ENCODE peak calls at places on chromosomes 3 and 15, in five cellular contexts. L is HepG2, C is GM12878, R is H1, N is NT2/D1. X is an unnamed sample.

GRCh38 chr3:190631295-190631694 is 117.4 kb downstream of the IL1RAP start:
- DNase-seq in L (no peak), C (no peak), R (no peak), N (no peak), X (no peak)

GRCh38 chr15:67137951-67138935 is 72.8 kb downstream of the SMAD3 start:
- DNase-seq in L (no peak), C (no peak), R (no peak), N (no peak), X (no peak)

GRCh38 chr3:170355738-170356595 is 1.5 kb upstream of the SKIL start:
- DNase-seq in L (no peak), C (peak; percentile 66), R (no peak), N (no peak), X (no peak)

GRCh38 chr15:42914728-42915497 is 5.7 kb downstream of the TTBK2 start:
- DNase-seq in L (no peak), C (no peak), R (no peak), N (no peak), X (no peak)

GRCh38 chr3:188473045-188473444 is 319.1 kb downstream of the LPP start:
- DNase-seq in L (no peak), C (no peak), R (no peak), N (no peak), X (no peak)

GRCh38 chr3:107846282-107846852 is 244.5 kb downstream of the CD47 start:
- DNase-seq in L (peak; percentile 47), C (no peak), R (peak; percentile 85), N (peak; percentile 72), X (peak; percentile 77)

GRCh38 chr3:52317178-52317577 is 1.1 kb downstream of the DNAH1 start:
- DNase-seq in L (no peak), C (no peak), R (no peak), N (no peak), X (no peak)

GRCh38 chr3:129305592-129306091 is 27.0 kb downstream of the HMCES start:
- DNase-seq in L (no peak), C (no peak), R (peak; percentile 96), N (peak; percentile 93), X (no peak)

GRCh38 chr3:58799271-58799670 is 132.7 kb upstream of the FAM3D start:
- DNase-seq in L (no peak), C (no peak), R (no peak), N (no peak), X (no peak)

GRCh38 chr3:168671091-168671490 is 575.4 kb upstream of the GOLIM4 start:
- DNase-seq in L (no peak), C (no peak), R (no peak), N (no peak), X (no peak)

GRCh38 chr15:100114100-100114499 is 227.7 kb downstream of the ADAMTS17 start:
- DNase-seq in L (no peak), C (no peak), R (no peak), N (no peak), X (no peak)

GRCh38 chr15:62108411-62108810 is 41.6 kb downstream of the C2CD4A start:
- DNase-seq in L (no peak), C (no peak), R (no peak), N (no peak), X (no peak)

GRCh38 chr3:194311000-194311399 is 40.1 kb downstream of the CPN2 start:
- DNase-seq in L (no peak), C (no peak), R (no peak), N (no peak), X (no peak)

GRCh38 chr3:23221136-23221535 is 18.0 kb downstream of the UBE2E2 start:
- DNase-seq in L (no peak), C (no peak), R (no peak), N (no peak), X (no peak)

GRCh38 chr15:58433597-58434333 is 2.0 kb downstream of the LIPC start:
- DNase-seq in L (no peak), C (no peak), R (no peak), N (no peak), X (no peak)

GRCh38 chr15:43881944-43882343 is 55.1 kb downstream of the WDR76 start:
- DNase-seq in L (no peak), C (no peak), R (peak; percentile 67), N (peak; percentile 5), X (no peak)

GRCh38 chr3:104635872-104636580 is 730.7 kb upstream of the ALCAM start:
- DNase-seq in L (no peak), C (no peak), R (no peak), N (no peak), X (peak; percentile 6)

GRCh38 chr15:61621146-61621545 is 392.0 kb upstream of the RORA start:
- DNase-seq in L (peak; percentile 6), C (no peak), R (peak; percentile 57), N (no peak), X (peak; percentile 40)

GRCh38 chr3:151051533-151051932 is 33.9 kb upstream of the MED12L start:
- DNase-seq in L (no peak), C (no peak), R (no peak), N (no peak), X (no peak)

GRCh38 chr3:72887723-72888545 is at the start of gene GXYLT2:
- DNase-seq in L (peak; percentile 48), C (no peak), R (peak; percentile 80), N (peak; percentile 57), X (peak; percentile 76)

GRCh38 chr3:33803894-33804526 is 5.6 kb downstream of the PDCD6IP start:
- DNase-seq in L (peak; percentile 76), C (no peak), R (no peak), N (no peak), X (no peak)

GRCh38 chr3:193932576-193932975 is 203.4 kb upstream of the HES1 start:
- DNase-seq in L (no peak), C (no peak), R (no peak), N (no peak), X (no peak)

GRCh38 chr15:94061041-94061440 is 170.3 kb upstream of the MCTP2 start:
- DNase-seq in L (no peak), C (no peak), R (no peak), N (no peak), X (no peak)

GRCh38 chr3:42403737-42404136 is 6.7 kb downstream of the LYZL4 start:
- DNase-seq in L (no peak), C (no peak), R (no peak), N (no peak), X (no peak)

GRCh38 chr3:73365756-73366397 is 258.9 kb downstream of the PDZRN3 start:
- DNase-seq in L (no peak), C (no peak), R (no peak), N (no peak), X (no peak)

GRCh38 chr3:74124716-74125115 is 489.7 kb downstream of the CNTN3 start:
- DNase-seq in L (no peak), C (no peak), R (no peak), N (no peak), X (no peak)

GRCh38 chr3:157126365-157126764 is 33.6 kb downstream of the CCNL1 start:
- DNase-seq in L (no peak), C (no peak), R (no peak), N (no peak), X (no peak)

GRCh38 chr15:77495806-77496589 is 75.3 kb downstream of the HMG20A start:
- DNase-seq in L (no peak), C (no peak), R (peak; percentile 56), N (no peak), X (no peak)

GRCh38 chr15:60389261-60390077 is 8.3 kb downstream of the ANXA2 start:
- DNase-seq in L (no peak), C (peak; percentile 42), R (no peak), N (no peak), X (no peak)

GRCh38 chr3:58082047-58082446 is 73.8 kb downstream of the FLNB start:
- DNase-seq in L (no peak), C (no peak), R (no peak), N (no peak), X (no peak)

GRCh38 chr15:79458491-79458890 is 26.4 kb downstream of the MINAR1 start:
- DNase-seq in L (no peak), C (no peak), R (no peak), N (no peak), X (no peak)

GRCh38 chr15:25905140-25905539 is 42.0 kb upstream of the ATP10A start:
- DNase-seq in L (no peak), C (no peak), R (no peak), N (no peak), X (no peak)

GRCh38 chr15:73862276-73862675 is 11.1 kb upstream of the TBC1D21 start:
- DNase-seq in L (no peak), C (no peak), R (no peak), N (no peak), X (no peak)

DNA sequence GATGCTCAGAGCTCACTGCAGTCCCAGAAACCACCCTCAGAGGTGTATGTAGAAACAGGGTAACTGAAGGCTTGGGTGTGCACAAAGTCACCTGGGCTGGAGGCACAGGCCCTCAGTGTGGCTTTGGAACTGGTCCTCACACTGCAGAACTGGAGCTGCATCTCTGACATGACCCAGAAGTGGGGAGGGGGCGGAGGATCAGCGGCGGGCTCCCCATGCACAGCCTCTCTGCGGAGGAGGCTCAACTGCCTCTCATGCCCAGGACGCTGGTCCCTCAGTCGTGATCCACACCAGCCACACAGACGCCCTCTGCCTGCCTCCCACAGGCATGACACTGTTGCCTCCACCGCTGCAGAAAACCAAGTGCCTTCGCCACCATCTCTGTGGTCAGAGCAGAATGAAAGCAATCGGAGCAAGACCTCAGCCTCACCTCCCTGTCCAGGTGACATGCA is 73.7 kb downstream of the TM2D3 start:
- DNase-seq in L (peak; percentile 50), C (no peak), R (peak; percentile 58), N (peak; percentile 28), X (peak; percentile 98)
- TF ChIP-seq SUZ12 in L (no peak), C (no peak), R (no peak), N (no peak), X (no peak)

DNA sequence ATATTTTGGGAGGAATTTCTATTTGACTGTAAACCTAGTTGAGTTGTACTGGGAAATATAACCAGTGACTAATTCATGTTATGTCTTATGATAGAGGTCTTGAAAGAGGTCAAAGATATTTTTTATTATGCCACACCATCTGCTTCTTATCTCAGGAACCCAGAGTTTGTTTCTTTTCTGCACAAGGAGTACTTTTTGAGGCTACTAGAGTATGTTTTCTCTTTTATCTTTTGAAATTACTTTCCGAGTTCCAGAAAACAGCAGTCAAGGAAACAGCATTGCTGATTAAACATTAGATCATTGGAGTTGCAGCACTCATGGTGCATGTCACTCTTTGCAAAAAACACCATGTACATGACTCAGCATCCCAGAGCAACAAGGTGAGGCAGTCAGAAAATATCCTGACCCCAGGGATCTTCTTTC is 645.8 kb upstream of the NR2F2 start:
- DNase-seq in L (no peak), C (no peak), R (no peak), N (no peak), X (no peak)
- TF ChIP-seq SUZ12 in L (no peak), C (no peak), R (no peak), N (no peak), X (no peak)

GRCh38 chr3:12194669-12195161 is 36.0 kb upstream of the TIMP4 start:
- DNase-seq in L (peak; percentile 45), C (no peak), R (no peak), N (no peak), X (peak; percentile 35)
- TF ChIP-seq SUZ12 in L (no peak), C (no peak), R (no peak), N (no peak), X (no peak)

DNA sequence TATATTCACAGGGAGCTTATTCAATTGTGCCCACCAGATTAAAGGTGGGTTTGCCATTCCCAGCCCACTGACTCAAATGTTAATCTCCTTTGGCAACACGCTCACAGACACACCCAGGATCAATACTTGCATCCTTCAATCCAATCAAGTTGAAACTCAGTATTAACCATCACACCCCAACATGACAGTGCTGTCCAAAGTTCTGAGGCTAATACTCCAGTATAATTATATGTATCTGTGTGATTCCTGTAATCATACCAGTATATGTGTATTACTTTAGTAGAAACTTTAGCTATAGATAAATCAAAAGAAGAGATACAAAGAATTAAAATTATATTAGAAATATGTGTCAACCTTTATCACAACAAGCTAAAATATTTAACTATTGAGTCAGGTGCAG is 1166.0 kb downstream of the ZPLD1 start:
- DNase-seq in L (no peak), C (no peak), R (no peak), N (no peak), X (no peak)
- TF ChIP-seq SUZ12 in L (no peak), C (no peak), R (no peak), N (no peak), X (no peak)

X was measured in HEK293T.